ENCODE peak calls at places on chromosome 5, in seven cellular contexts. T is fibroblast of lung, Z is iris pigment epithelial cell, J is vagina, W is HT1080, B is sigmoid colon, R is left cardiac atrium. V is an unnamed sample.

GRCh38 chr5:65105301-65105700 is 336.6 kb downstream of the CWC27 start:
- DNase-seq in T (no peak), Z (no peak), J (peak; percentile 40), W (no peak), B (no peak), R (no peak), V (no peak)

GRCh38 chr5:10562202-10563131 is 1.4 kb upstream of the ANKRD33B start:
- DNase-seq in T (no peak), Z (no peak), J (no peak), W (no peak), B (peak; percentile 56), R (no peak), V (no peak)

GRCh38 chr5:159680095-159680494 is 236.2 kb upstream of the ADRA1B start:
- DNase-seq in T (peak; percentile 7), Z (peak; percentile 11), J (no peak), W (no peak), B (no peak), R (no peak), V (peak; percentile 8)

GRCh38 chr5:29005386-29005785 is 1967.0 kb upstream of the CDH9 start:
- DNase-seq in T (no peak), Z (peak; percentile 1), J (no peak), W (peak; percentile 57), B (no peak), R (no peak), V (peak; percentile 1)

GRCh38 chr5:138425079-138425478 is 13.8 kb upstream of the REEP2 start:
- DNase-seq in T (no peak), Z (no peak), J (no peak), W (no peak), B (no peak), R (no peak), V (no peak)

GRCh38 chr5:115543931-115544370 is 624 bp downstream of the FEM1C start:
- DNase-seq in T (peak; percentile 52), Z (peak; percentile 67), J (peak; percentile 89), W (peak; percentile 47), B (peak; percentile 71), R (no peak), V (peak; percentile 67)

GRCh38 chr5:6748142-6748541 is 34.9 kb downstream of the TENT4A start:
- DNase-seq in T (no peak), Z (no peak), J (no peak), W (no peak), B (peak; percentile 47), R (no peak), V (no peak)

GRCh38 chr5:31638286-31638685 is 645 bp upstream of the PDZD2 start:
- DNase-seq in T (no peak), Z (no peak), J (no peak), W (no peak), B (peak; percentile 73), R (peak; percentile 62), V (no peak)

GRCh38 chr5:78300464-78301045 is 6.1 kb upstream of the AP3B1 start:
- DNase-seq in T (no peak), Z (peak; percentile 16), J (no peak), W (no peak), B (no peak), R (no peak), V (peak; percentile 23)

GRCh38 chr5:96790851-96791513 is 16.8 kb downstream of the ERAP1 start:
- DNase-seq in T (peak; percentile 72), Z (peak; percentile 47), J (no peak), W (peak; percentile 52), B (no peak), R (no peak), V (peak; percentile 55)

GRCh38 chr5:148314187-148314586 is 2.0 kb downstream of the SPINK7 start:
- DNase-seq in T (no peak), Z (no peak), J (no peak), W (no peak), B (no peak), R (no peak), V (no peak)

GRCh38 chr5:168286386-168286785 is 5.1 kb upstream of the WWC1 start:
- DNase-seq in T (no peak), Z (no peak), J (no peak), W (no peak), B (no peak), R (no peak), V (no peak)

GRCh38 chr5:38316544-38317224 is 58.3 kb downstream of the EGFLAM start:
- DNase-seq in T (no peak), Z (peak; percentile 49), J (no peak), W (no peak), B (no peak), R (no peak), V (peak; percentile 37)